ENCODE peak calls at places on chromosome 1, in five cellular contexts. K is AG04450, D is A549, N is CMK, Q is ELR. P is an unnamed sample.

GRCh38 chr1:44721521-44722361 is 9.2 kb downstream of the RNU5D-1 start:
- DNase-seq in N (peak), Q (peak), D (peak), K (peak), P (peak)

GRCh38 chr1:214989341-214989740 is 93.2 kb upstream of the KCNK2 start:
- DNase-seq in N (no peak), D (no peak), Q (peak), K (no peak), P (no peak)

GRCh38 chr1:58502519-58502918 is 44.0 kb downstream of the OMA1 start:
- DNase-seq in Q (no peak), K (no peak), D (no peak), N (no peak), P (no peak)

GRCh38 chr1:165841582-165842362 is 14.4 kb downstream of the UCK2 start:
- DNase-seq in Q (peak), D (no peak), N (no peak), K (no peak), P (no peak)

GRCh38 chr1:207868769-207869721 is 41.9 kb downstream of the CD34 start:
- DNase-seq in N (peak), K (no peak), Q (peak), D (peak), P (peak)

GRCh38 chr1:37666241-37666867 is 26.0 kb upstream of the CDCA8 start:
- DNase-seq in Q (no peak), K (no peak), D (no peak), N (no peak), P (no peak)

GRCh38 chr1:207029991-207030521 is 2.5 kb downstream of the C1orf116 start:
- DNase-seq in D (no peak), K (no peak), N (no peak), Q (no peak), P (no peak)

GRCh38 chr1:4684142-4684541 is 29.7 kb downstream of the AJAP1 start:
- DNase-seq in Q (peak), K (no peak), N (no peak), D (no peak), P (no peak)

GRCh38 chr1:156703741-156704140 is 1.6 kb downstream of the CRABP2 start:
- DNase-seq in N (no peak), Q (no peak), K (no peak), D (no peak), P (peak)

GRCh38 chr1:39105841-39106765 is 80.0 kb downstream of the NDUFS5 start:
- DNase-seq in N (no peak), Q (peak), D (no peak), K (no peak), P (peak)

GRCh38 chr1:245283001-245283400 is 128.2 kb downstream of the KIF26B start:
- DNase-seq in D (no peak), Q (no peak), K (no peak), N (no peak), P (peak)

GRCh38 chr1:33256335-33256700 is at the start of gene ZNF362:
- DNase-seq in N (no peak), D (peak), Q (peak), K (peak), P (peak)

GRCh38 chr1:24923485-24924113 is 6.5 kb downstream of the RUNX3 start:
- DNase-seq in D (no peak), K (no peak), N (no peak), Q (no peak), P (no peak)

GRCh38 chr1:242043165-242043564 is 44.3 kb upstream of the MAP1LC3C start:
- DNase-seq in D (no peak), K (no peak), N (no peak), Q (no peak), P (no peak)

GRCh38 chr1:24699628-24700027 is 45.6 kb upstream of the CLIC4 start:
- DNase-seq in K (no peak), D (no peak), Q (peak), N (no peak), P (no peak)

GRCh38 chr1:12477936-12478611 is 139.9 kb downstream of the DHRS3 start:
- DNase-seq in N (peak), Q (peak), K (peak), D (peak), P (peak)

GRCh38 chr1:9282436-9282955 is 10.2 kb upstream of the SPSB1 start:
- DNase-seq in N (no peak), Q (no peak), K (no peak), D (no peak), P (no peak)

GRCh38 chr1:61097326-61097725 is 15.0 kb downstream of the NFIA start:
- DNase-seq in K (no peak), Q (peak), D (no peak), N (no peak), P (no peak)

GRCh38 chr1:243745361-243745760 is 104.7 kb downstream of the AKT3 start:
- DNase-seq in N (no peak), Q (peak), D (no peak), K (no peak), P (no peak)

GRCh38 chr1:219897914-219898313 is 30.4 kb downstream of the SLC30A10 start:
- DNase-seq in Q (no peak), K (no peak), D (no peak), N (no peak), P (no peak)

GRCh38 chr1:217191441-217191840 is 439.4 kb downstream of the GPATCH2 start:
- DNase-seq in Q (no peak), D (no peak), K (no peak), N (no peak), P (no peak)

GRCh38 chr1:28370220-28371010 is 875 bp downstream of the PHACTR4 start:
- DNase-seq in K (no peak), D (peak), N (no peak), Q (peak), P (peak)

GRCh38 chr1:200670215-200671118 is 760 bp upstream of the DDX59 start:
- DNase-seq in K (no peak), Q (peak), N (peak), D (peak), P (peak)

GRCh38 chr1:226901421-226901820 is 31.0 kb downstream of the PSEN2 start:
- DNase-seq in Q (no peak), D (no peak), N (no peak), K (no peak), P (no peak)

GRCh38 chr1:113804421-113805255 is 7.6 kb downstream of the RSBN1 start:
- DNase-seq in K (peak), Q (peak), N (no peak), D (peak), P (no peak)

GRCh38 chr1:207848234-207848633 is 62.7 kb downstream of the CD34 start:
- DNase-seq in K (no peak), Q (peak), N (peak), D (peak), P (no peak)

GRCh38 chr1:232764458-232765231 is 40.6 kb upstream of the MAP10 start:
- DNase-seq in D (no peak), K (no peak), N (no peak), Q (no peak), P (peak)

GRCh38 chr1:235632538-235633219 is 16.9 kb downstream of the GNG4 start:
- DNase-seq in N (no peak), D (no peak), Q (peak), K (no peak), P (no peak)

GRCh38 chr1:114610546-114611245 is 29.3 kb upstream of the BCAS2 start:
- DNase-seq in K (no peak), Q (peak), N (no peak), D (no peak), P (no peak)

GRCh38 chr1:160646711-160647328 is at the start of gene SLAMF1:
- DNase-seq in Q (no peak), N (peak), K (no peak), D (no peak), P (no peak)

GRCh38 chr1:13730751-13731482 is 30.9 kb downstream of the PRDM2 start:
- DNase-seq in Q (no peak), K (no peak), D (no peak), N (no peak), P (peak)

GRCh38 chr1:203215573-203215972 is 13.9 kb downstream of the CHIT1 start:
- DNase-seq in K (no peak), N (no peak), Q (no peak), D (no peak), P (no peak)